ENCODE peak calls at places on chromosomes 7 and 10, in six cellular contexts. E is H9, V is heart right ventricle, U is ovary, I is neural progenitor cell, A is GM23338. K is an unnamed sample. For H3K27me3 and H3K4me1, the result is how much of the 10 kb centered on the place peaks cover.

GRCh38 chr10:88131561-88132139 is 268.2 kb downstream of the PTEN start:
- DNase-seq in A (peak), U (no peak), E (peak), V (peak), I (no peak), K (peak)

GRCh38 chr10:16944081-16944922 is 127.1 kb upstream of the RSU1 start:
- DNase-seq in I (no peak), E (no peak), V (no peak), U (no peak), A (no peak), K (no peak)

GRCh38 chr7:150931199-150931869 is 46.8 kb downstream of the KCNH2 start:
- DNase-seq in E (no peak), V (no peak), U (no peak), A (no peak), I (no peak), K (no peak)

GRCh38 chr10:30151581-30152389 is 92.4 kb upstream of the JCAD start:
- DNase-seq in I (no peak), U (no peak), V (peak), A (peak), E (peak), K (no peak)

GRCh38 chr7:92621026-92621540 is 30.9 kb upstream of the FAM133B start:
- DNase-seq in I (peak), U (peak), A (peak), E (no peak), V (peak), K (no peak)

GRCh38 chr10:86535057-86535882 is 13.7 kb upstream of the WAPL start:
- DNase-seq in A (peak), U (peak), V (peak), E (peak), I (peak), K (peak)

GRCh38 chr7:31890751-31891150 is 179.5 kb downstream of the PDE1C start:
- DNase-seq in U (no peak), I (no peak), E (no peak), A (no peak), V (no peak), K (no peak)

GRCh38 chr10:92241501-92241900 is 49.4 kb downstream of the CPEB3 start:
- DNase-seq in A (no peak), V (no peak), E (no peak), I (no peak), U (no peak), K (no peak)

GRCh38 chr7:106504620-106505019 is 156.3 kb downstream of the CCDC71L start:
- DNase-seq in V (no peak), E (no peak), I (no peak), A (no peak), U (no peak), K (no peak)

GRCh38 chr10:113348694-113349093 is 204.2 kb upstream of the HABP2 start:
- DNase-seq in V (no peak), E (no peak), A (no peak), U (no peak), I (no peak), K (no peak)

GRCh38 chr7:36777062-36777461 is 52.8 kb upstream of the AOAH start:
- DNase-seq in A (no peak), I (no peak), U (no peak), V (no peak), E (no peak), K (no peak)

GRCh38 chr7:111561659-111561908 is 708 bp downstream of the IMMP2L start:
- DNase-seq in A (no peak), I (no peak), V (no peak), U (peak), E (peak), K (no peak)

GRCh38 chr7:110637252-110637651 is 453.7 kb upstream of the LRRN3 start:
- DNase-seq in I (no peak), E (no peak), V (no peak), U (peak), A (no peak), K (no peak)

GRCh38 chr10:123555616-123556015 is 110.5 kb upstream of the GPR26 start:
- DNase-seq in I (no peak), A (no peak), E (no peak), V (no peak), U (no peak), K (no peak)

GRCh38 chr10:75926763-75927162 is 495.3 kb downstream of the LRMDA start:
- DNase-seq in I (peak), V (no peak), A (peak), E (no peak), U (peak), K (no peak)

GRCh38 chr7:118657391-118658005 is 433.0 kb downstream of the ANKRD7 start:
- DNase-seq in A (no peak), U (no peak), E (no peak), V (no peak), I (no peak), K (no peak)

GRCh38 chr10:27373566-27374160 is 130.4 kb upstream of the RAB18 start:
- DNase-seq in E (no peak), A (no peak), I (no peak), U (no peak), V (no peak), K (no peak)

GRCh38 chr7:3187378-3188040 is 113.5 kb upstream of the SDK1 start:
- DNase-seq in A (no peak), V (no peak), U (no peak), E (no peak), I (no peak), K (no peak)

GRCh38 chr10:5656737-5657579 is 9.4 kb downstream of the ASB13 start:
- DNase-seq in E (no peak), I (no peak), U (no peak), A (no peak), V (no peak), K (no peak)

GRCh38 chr10:5662708-5663579 is 3.5 kb downstream of the ASB13 start:
- DNase-seq in U (no peak), V (no peak), E (no peak), A (peak), I (no peak), K (no peak)

GRCh38 chr10:5661043-5661442 is 5.4 kb downstream of the ASB13 start:
- DNase-seq in U (no peak), A (no peak), I (no peak), E (no peak), V (no peak), K (no peak)

GRCh38 chr10:5659702-5660528 is 6.5 kb downstream of the ASB13 start:
- DNase-seq in I (no peak), U (peak), V (no peak), A (peak), E (no peak), K (peak)

GRCh38 chr10:5658871-5659618 is 7.3 kb downstream of the ASB13 start:
- DNase-seq in V (no peak), A (peak), E (peak), U (no peak), I (peak), K (no peak)
- H3K27me3 ChIP-seq in V (under half), A (under half), E (under half), U (under half), I (under half), K (under half)

GRCh38 chr10:31944071-31944433 is 15.4 kb upstream of the ARHGAP12 start:
- DNase-seq in U (no peak), E (no peak), A (no peak), V (no peak), I (no peak), K (no peak)
- H3K4me1 ChIP-seq in U (under half), E (under half), A (under half), V (under half), I (under half), K (under half)

GRCh38 chr10:100625821-100626220 is 90.1 kb downstream of the HIF1AN start:
- DNase-seq in A (peak), I (peak), E (peak), V (no peak), U (no peak), K (no peak)

GRCh38 chr10:100624298-100624697 is 88.6 kb downstream of the HIF1AN start:
- DNase-seq in I (no peak), V (no peak), E (no peak), A (no peak), U (no peak), K (peak)

GRCh38 chr10:100620087-100620835 is 84.5 kb downstream of the HIF1AN start:
- DNase-seq in U (no peak), E (no peak), V (no peak), I (no peak), A (no peak), K (no peak)

GRCh38 chr10:100621360-100622205 is 85.8 kb downstream of the HIF1AN start:
- DNase-seq in U (no peak), E (no peak), I (no peak), V (no peak), A (no peak), K (peak)

DNA sequence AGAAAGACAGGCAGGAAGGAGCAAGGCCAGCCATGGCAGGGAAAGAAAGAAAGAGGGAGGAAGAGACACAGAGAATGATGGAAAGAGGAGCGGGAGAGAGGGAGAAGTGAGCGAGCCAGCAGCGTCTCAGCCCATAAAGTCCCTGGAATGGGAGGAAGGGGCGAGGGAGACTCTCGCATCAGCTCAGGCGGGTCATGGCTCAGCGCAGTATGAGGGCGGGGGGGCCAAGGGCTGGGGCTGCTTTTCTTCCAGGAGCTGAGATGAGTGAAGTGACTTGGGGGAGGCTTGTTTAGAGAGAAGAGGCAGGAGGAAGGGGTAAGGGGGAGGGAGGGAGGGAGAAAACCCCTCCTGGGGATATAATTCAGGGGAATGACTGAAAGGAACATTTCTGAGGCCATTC is 87.8 kb downstream of the HIF1AN start:
- DNase-seq in I (no peak), V (no peak), E (no peak), A (no peak), U (no peak), K (peak)
- H3K27me3 ChIP-seq in I (half or more), V (half or more), E (under half), A (under half), U (under half), K (half or more)

DNA sequence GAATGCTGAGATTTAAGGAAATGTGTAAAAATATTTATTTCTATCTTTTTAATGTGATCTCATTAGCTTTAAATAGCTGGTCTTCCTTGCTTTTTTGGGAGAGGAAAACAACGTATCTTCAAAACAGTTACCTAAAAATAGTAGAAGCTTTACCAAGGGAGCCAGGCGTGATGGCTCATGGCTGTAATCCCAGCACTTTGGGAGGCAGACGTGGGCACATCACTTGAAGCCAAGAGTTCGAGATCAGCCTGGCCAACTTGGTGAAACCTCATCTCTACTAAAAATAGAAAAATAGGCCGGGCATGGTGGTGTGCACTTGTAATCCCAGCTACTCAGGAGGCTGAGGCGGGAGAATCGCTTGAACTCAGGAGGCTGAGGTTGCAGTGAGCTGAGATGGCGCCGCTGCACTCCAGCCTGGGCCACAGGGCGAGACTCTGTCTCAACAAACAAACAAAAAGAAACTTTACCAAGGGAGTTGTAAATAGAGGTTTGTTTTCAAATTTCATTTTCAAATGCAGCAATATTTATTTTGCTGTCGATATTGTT is 48.4 kb upstream of the ITGB1 start:
- DNase-seq in I (no peak), U (no peak), A (no peak), V (no peak), E (no peak), K (no peak)
- H3K4me1 ChIP-seq in I (under half), U (under half), A (under half), V (under half), E (under half), K (under half)